ENCODE peak calls at places on chromosomes 5 and 9, in seven cellular contexts. One of them, this sample, is unnamed. For H3K4me1 and H3K9me3, the result is how much of the 10 kb centered on the place peaks cover.

GRCh38 chr5:109585012-109585599 is 104.6 kb upstream of the MAN2A1 start:
- DNase-seq in lung: no peak
- DNase-seq in BE2C: no peak
- DNase-seq in PC-3: no peak
- DNase-seq in GM12878: no peak
- DNase-seq in upper lobe of right lung: no peak
- DNase-seq in mammary epithelial cell: peak
- DNase-seq in this sample: no peak

GRCh38 chr5:122352331-122352730 is 40.3 kb downstream of the SNCAIP start:
- DNase-seq in lung: no peak
- DNase-seq in BE2C: no peak
- DNase-seq in PC-3: no peak
- DNase-seq in GM12878: no peak
- DNase-seq in upper lobe of right lung: no peak
- DNase-seq in mammary epithelial cell: no peak
- DNase-seq in this sample: no peak

GRCh38 chr5:1446602-1447343 is 1.5 kb upstream of the SLC6A3 start:
- DNase-seq in lung: no peak
- DNase-seq in BE2C: no peak
- DNase-seq in PC-3: no peak
- DNase-seq in GM12878: no peak
- DNase-seq in upper lobe of right lung: peak
- DNase-seq in mammary epithelial cell: no peak
- DNase-seq in this sample: no peak

GRCh38 chr9:108257387-108257786 is 598.4 kb downstream of the ACTL7B start:
- DNase-seq in lung: no peak
- DNase-seq in BE2C: no peak
- DNase-seq in PC-3: no peak
- DNase-seq in GM12878: no peak
- DNase-seq in upper lobe of right lung: no peak
- DNase-seq in mammary epithelial cell: no peak
- DNase-seq in this sample: no peak

GRCh38 chr9:82606761-82607382 is 456.1 kb downstream of the RASEF start:
- DNase-seq in lung: peak
- DNase-seq in BE2C: peak
- DNase-seq in PC-3: peak
- DNase-seq in GM12878: peak
- DNase-seq in upper lobe of right lung: no peak
- DNase-seq in mammary epithelial cell: peak
- DNase-seq in this sample: peak

GRCh38 chr5:52846443-52846842 is 58.7 kb downstream of the ITGA1 start:
- DNase-seq in lung: no peak
- DNase-seq in BE2C: no peak
- DNase-seq in PC-3: no peak
- DNase-seq in GM12878: no peak
- DNase-seq in upper lobe of right lung: no peak
- DNase-seq in mammary epithelial cell: no peak
- DNase-seq in this sample: no peak

GRCh38 chr5:54315736-54316135 is 5.4 kb upstream of the ARL15 start:
- DNase-seq in lung: no peak
- DNase-seq in BE2C: no peak
- DNase-seq in PC-3: no peak
- DNase-seq in GM12878: no peak
- DNase-seq in upper lobe of right lung: no peak
- DNase-seq in mammary epithelial cell: no peak
- DNase-seq in this sample: no peak

GRCh38 chr5:115571441-115571878 is 26.9 kb upstream of the FEM1C start:
- DNase-seq in lung: no peak
- DNase-seq in BE2C: no peak
- DNase-seq in PC-3: no peak
- DNase-seq in GM12878: no peak
- DNase-seq in upper lobe of right lung: no peak
- DNase-seq in mammary epithelial cell: no peak
- DNase-seq in this sample: no peak

GRCh38 chr5:102681403-102681983 is 73.6 kb upstream of the PAM start:
- DNase-seq in lung: peak
- DNase-seq in BE2C: peak
- DNase-seq in PC-3: peak
- DNase-seq in GM12878: peak
- DNase-seq in upper lobe of right lung: peak
- DNase-seq in mammary epithelial cell: peak
- DNase-seq in this sample: peak

GRCh38 chr5:38500861-38501260 is 55.6 kb downstream of the LIFR start:
- DNase-seq in lung: no peak
- DNase-seq in BE2C: no peak
- DNase-seq in PC-3: peak
- DNase-seq in GM12878: no peak
- DNase-seq in upper lobe of right lung: no peak
- DNase-seq in mammary epithelial cell: peak
- DNase-seq in this sample: no peak

GRCh38 chr9:124941689-124942561 is 1.0 kb upstream of the GOLGA1 start:
- DNase-seq in lung: peak
- DNase-seq in BE2C: peak
- DNase-seq in PC-3: peak
- DNase-seq in GM12878: peak
- DNase-seq in upper lobe of right lung: peak
- DNase-seq in mammary epithelial cell: peak
- DNase-seq in this sample: peak

GRCh38 chr9:99192786-99193465 is 28.8 kb downstream of the ALG2 start:
- DNase-seq in lung: no peak
- DNase-seq in BE2C: no peak
- DNase-seq in PC-3: peak
- DNase-seq in GM12878: no peak
- DNase-seq in upper lobe of right lung: no peak
- DNase-seq in mammary epithelial cell: no peak
- DNase-seq in this sample: no peak

GRCh38 chr9:87853843-87854242 is 28.8 kb upstream of the SPATA31E1 start:
- DNase-seq in lung: no peak
- DNase-seq in BE2C: no peak
- DNase-seq in PC-3: no peak
- DNase-seq in GM12878: no peak
- DNase-seq in upper lobe of right lung: no peak
- DNase-seq in mammary epithelial cell: peak
- DNase-seq in this sample: no peak

GRCh38 chr5:95178046-95178651 is 106.7 kb downstream of the MCTP1 start:
- DNase-seq in lung: no peak
- DNase-seq in BE2C: peak
- DNase-seq in PC-3: peak
- DNase-seq in GM12878: peak
- DNase-seq in upper lobe of right lung: no peak
- DNase-seq in mammary epithelial cell: no peak
- DNase-seq in this sample: no peak

GRCh38 chr9:20693068-20693467 is 9.0 kb downstream of the FOCAD start:
- DNase-seq in lung: no peak
- DNase-seq in BE2C: no peak
- DNase-seq in PC-3: no peak
- DNase-seq in GM12878: no peak
- DNase-seq in upper lobe of right lung: no peak
- DNase-seq in mammary epithelial cell: no peak
- DNase-seq in this sample: no peak

GRCh38 chr5:126656397-126657007 is 55.8 kb downstream of the PHAX start:
- DNase-seq in lung: no peak
- DNase-seq in BE2C: peak
- DNase-seq in PC-3: peak
- DNase-seq in GM12878: no peak
- DNase-seq in upper lobe of right lung: no peak
- DNase-seq in mammary epithelial cell: no peak
- DNase-seq in this sample: no peak

GRCh38 chr5:133032852-133033742 is 6.7 kb upstream of the ZCCHC10 start:
- DNase-seq in lung: no peak
- DNase-seq in BE2C: no peak
- DNase-seq in PC-3: no peak
- DNase-seq in GM12878: no peak
- DNase-seq in upper lobe of right lung: no peak
- DNase-seq in mammary epithelial cell: no peak
- DNase-seq in this sample: no peak

GRCh38 chr9:99103909-99104458 is 929 bp upstream of the TGFBR1 start:
- DNase-seq in lung: peak
- DNase-seq in BE2C: no peak
- DNase-seq in PC-3: peak
- DNase-seq in GM12878: no peak
- DNase-seq in upper lobe of right lung: no peak
- DNase-seq in mammary epithelial cell: no peak
- DNase-seq in this sample: peak

GRCh38 chr5:112312810-112313209 is 106.3 kb downstream of the EPB41L4A start:
- DNase-seq in lung: no peak
- DNase-seq in BE2C: no peak
- DNase-seq in PC-3: no peak
- DNase-seq in GM12878: no peak
- DNase-seq in upper lobe of right lung: no peak
- DNase-seq in mammary epithelial cell: no peak
- DNase-seq in this sample: no peak

GRCh38 chr5:74648835-74649286 is 8.3 kb upstream of the ENC1 start:
- DNase-seq in lung: no peak
- DNase-seq in BE2C: peak
- DNase-seq in PC-3: peak
- DNase-seq in GM12878: no peak
- DNase-seq in upper lobe of right lung: no peak
- DNase-seq in mammary epithelial cell: no peak
- DNase-seq in this sample: no peak

GRCh38 chr9:28927711-28928110 is 1354.4 kb upstream of the C9orf72 start:
- DNase-seq in lung: no peak
- DNase-seq in BE2C: no peak
- DNase-seq in PC-3: peak
- DNase-seq in GM12878: no peak
- DNase-seq in upper lobe of right lung: no peak
- DNase-seq in mammary epithelial cell: peak
- DNase-seq in this sample: no peak

GRCh38 chr5:148107608-148108007 is 43.8 kb downstream of the SPINK5 start:
- DNase-seq in lung: no peak
- DNase-seq in BE2C: no peak
- DNase-seq in PC-3: peak
- DNase-seq in GM12878: no peak
- DNase-seq in upper lobe of right lung: no peak
- DNase-seq in mammary epithelial cell: no peak
- DNase-seq in this sample: no peak
- TF ChIP-seq CTCF in lung: no peak
- TF ChIP-seq CTCF in BE2C: no peak
- TF ChIP-seq CTCF in PC-3: peak
- TF ChIP-seq CTCF in GM12878: no peak
- TF ChIP-seq CTCF in upper lobe of right lung: peak
- TF ChIP-seq CTCF in mammary epithelial cell: peak
- TF ChIP-seq CTCF in this sample: peak

GRCh38 chr9:33151007-33151557 is 16.1 kb downstream of the B4GALT1 start:
- DNase-seq in lung: no peak
- DNase-seq in BE2C: peak
- DNase-seq in PC-3: peak
- DNase-seq in GM12878: no peak
- DNase-seq in upper lobe of right lung: no peak
- DNase-seq in mammary epithelial cell: peak
- DNase-seq in this sample: peak
- H3K4me1 ChIP-seq in lung: under half
- H3K4me1 ChIP-seq in BE2C: under half
- H3K4me1 ChIP-seq in PC-3: under half
- H3K4me1 ChIP-seq in GM12878: half or more
- H3K4me1 ChIP-seq in upper lobe of right lung: half or more
- H3K4me1 ChIP-seq in mammary epithelial cell: under half
- H3K4me1 ChIP-seq in this sample: under half

DNA sequence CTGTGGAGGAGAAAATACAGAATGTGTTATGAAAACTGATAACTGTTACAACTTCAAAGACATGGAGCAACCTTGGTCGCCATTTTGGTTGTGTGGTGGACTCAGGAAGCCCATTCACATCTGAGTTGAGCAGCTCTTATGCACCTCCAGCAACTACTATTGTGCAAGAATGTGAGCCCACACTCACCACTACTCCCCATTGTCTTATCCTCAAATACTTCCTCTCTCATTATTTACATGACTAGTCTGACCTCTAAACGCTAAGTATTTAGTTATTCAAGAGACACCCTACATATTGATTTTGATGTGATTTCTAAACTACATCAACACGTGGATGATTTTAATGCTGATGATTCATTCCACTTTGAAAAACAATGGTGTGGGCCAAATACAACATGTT is 516.6 kb upstream of the CLINT1 start:
- DNase-seq in lung: no peak
- DNase-seq in BE2C: no peak
- DNase-seq in PC-3: no peak
- DNase-seq in GM12878: no peak
- DNase-seq in upper lobe of right lung: no peak
- DNase-seq in mammary epithelial cell: no peak
- DNase-seq in this sample: no peak
- H3K9me3 ChIP-seq in lung: under half
- H3K9me3 ChIP-seq in BE2C: under half
- H3K9me3 ChIP-seq in PC-3: under half
- H3K9me3 ChIP-seq in GM12878: under half
- H3K9me3 ChIP-seq in upper lobe of right lung: under half
- H3K9me3 ChIP-seq in mammary epithelial cell: under half
- H3K9me3 ChIP-seq in this sample: under half

GRCh38 chr5:11385901-11386293 is 518.3 kb downstream of the CTNND2 start:
- DNase-seq in lung: no peak
- DNase-seq in BE2C: no peak
- DNase-seq in PC-3: no peak
- DNase-seq in GM12878: no peak
- DNase-seq in upper lobe of right lung: no peak
- DNase-seq in mammary epithelial cell: no peak
- DNase-seq in this sample: no peak
- TF ChIP-seq CTCF in lung: no peak
- TF ChIP-seq CTCF in BE2C: no peak
- TF ChIP-seq CTCF in PC-3: no peak
- TF ChIP-seq CTCF in GM12878: no peak
- TF ChIP-seq CTCF in upper lobe of right lung: no peak
- TF ChIP-seq CTCF in mammary epithelial cell: no peak
- TF ChIP-seq CTCF in this sample: no peak

GRCh38 chr9:27599102-27599501 is 25.8 kb upstream of the C9orf72 start:
- DNase-seq in lung: no peak
- DNase-seq in BE2C: no peak
- DNase-seq in PC-3: no peak
- DNase-seq in GM12878: no peak
- DNase-seq in upper lobe of right lung: no peak
- DNase-seq in mammary epithelial cell: peak
- DNase-seq in this sample: no peak
- H3K4me1 ChIP-seq in lung: under half
- H3K4me1 ChIP-seq in BE2C: under half
- H3K4me1 ChIP-seq in PC-3: under half
- H3K4me1 ChIP-seq in GM12878: under half
- H3K4me1 ChIP-seq in upper lobe of right lung: under half
- H3K4me1 ChIP-seq in mammary epithelial cell: under half
- H3K4me1 ChIP-seq in this sample: under half

GRCh38 chr9:117795271-117795670 is 91.1 kb downstream of the TLR4 start:
- DNase-seq in lung: no peak
- DNase-seq in BE2C: no peak
- DNase-seq in PC-3: no peak
- DNase-seq in GM12878: no peak
- DNase-seq in upper lobe of right lung: no peak
- DNase-seq in mammary epithelial cell: no peak
- DNase-seq in this sample: no peak
- H3K9me3 ChIP-seq in lung: under half
- H3K9me3 ChIP-seq in BE2C: under half
- H3K9me3 ChIP-seq in PC-3: under half
- H3K9me3 ChIP-seq in GM12878: under half
- H3K9me3 ChIP-seq in upper lobe of right lung: under half
- H3K9me3 ChIP-seq in mammary epithelial cell: under half
- H3K9me3 ChIP-seq in this sample: under half

DNA sequence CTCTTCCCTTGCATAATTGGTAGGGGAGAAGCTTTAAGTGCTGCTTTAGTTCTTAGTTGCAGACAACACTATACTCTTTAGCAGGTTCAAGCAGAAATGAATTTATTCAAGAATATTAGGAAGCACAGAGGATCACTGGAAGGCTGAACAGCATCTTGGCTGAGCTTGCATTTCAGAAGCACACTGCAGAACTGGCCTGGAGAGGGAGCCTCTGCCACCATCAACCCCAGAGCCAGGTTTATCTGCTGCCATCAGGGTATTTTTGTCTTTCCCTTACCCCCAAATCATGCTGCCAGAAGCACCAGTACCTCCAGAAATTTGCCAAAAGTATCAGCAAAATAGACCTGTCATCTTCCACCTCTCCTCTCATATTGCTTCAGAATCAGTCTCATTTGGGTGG is 440.7 kb downstream of the DMAC1 start:
- DNase-seq in lung: no peak
- DNase-seq in BE2C: no peak
- DNase-seq in PC-3: no peak
- DNase-seq in GM12878: no peak
- DNase-seq in upper lobe of right lung: no peak
- DNase-seq in mammary epithelial cell: no peak
- DNase-seq in this sample: no peak
- TF ChIP-seq CTCF in lung: no peak
- TF ChIP-seq CTCF in BE2C: no peak
- TF ChIP-seq CTCF in PC-3: no peak
- TF ChIP-seq CTCF in GM12878: no peak
- TF ChIP-seq CTCF in upper lobe of right lung: no peak
- TF ChIP-seq CTCF in mammary epithelial cell: no peak
- TF ChIP-seq CTCF in this sample: no peak

This sample was measured in heart left ventricle.